ENCODE peak calls at places on chromosomes 3 and 15, in six cellular contexts. B is stomach; G is fibroblast of lung; W is naive thymus-derived CD4-positive, alpha-beta T cell; T is brain microvascular endothelial cell; K is cardiac muscle cell. Y is an unnamed sample.
A peak's percentile ranks its signal among the peaks of the same experiment; 100 is the strongest.

GRCh38 chr3:4978966-4979400 is 254 bp upstream of the BHLHE40 start:
- DNase-seq in B (peak; percentile 94), G (peak; percentile 96), W (peak; percentile 96), T (peak; percentile 99), K (peak; percentile 92), Y (peak; percentile 93)

GRCh38 chr3:23249961-23250360 is 46.8 kb downstream of the UBE2E2 start:
- DNase-seq in B (no peak), G (no peak), W (no peak), T (no peak), K (no peak), Y (no peak)

GRCh38 chr15:42494998-42495360 is 455 bp upstream of the SNAP23 start:
- DNase-seq in B (peak; percentile 47), G (peak; percentile 63), W (no peak), T (peak; percentile 58), K (no peak), Y (no peak)

GRCh38 chr3:12237912-12238650 is 50.8 kb upstream of the PPARG start:
- DNase-seq in B (no peak), G (no peak), W (no peak), T (peak; percentile 54), K (no peak), Y (no peak)

GRCh38 chr15:74312445-74313007 is 54.9 kb downstream of the CYP11A1 start:
- DNase-seq in B (no peak), G (no peak), W (no peak), T (no peak), K (no peak), Y (no peak)

GRCh38 chr3:179304605-179305004 is 18.2 kb upstream of the ZNF639 start:
- DNase-seq in B (no peak), G (no peak), W (no peak), T (no peak), K (no peak), Y (no peak)

GRCh38 chr15:66025972-66026371 is 156.7 kb downstream of the RAB11A start:
- DNase-seq in B (no peak), G (no peak), W (no peak), T (no peak), K (no peak), Y (no peak)

GRCh38 chr15:83943043-83943442 is 289.1 kb downstream of the ADAMTSL3 start:
- DNase-seq in B (no peak), G (no peak), W (no peak), T (no peak), K (no peak), Y (no peak)

GRCh38 chr3:71581981-71582611 is 1.4 kb downstream of the FOXP1 start:
- DNase-seq in B (peak; percentile 53), G (no peak), W (peak; percentile 51), T (no peak), K (peak; percentile 86), Y (no peak)

GRCh38 chr3:51988286-51989146 is 5.2 kb downstream of the ACY1 start:
- DNase-seq in B (no peak), G (no peak), W (no peak), T (no peak), K (no peak), Y (no peak)

GRCh38 chr3:138371070-138371950 is 22.9 kb downstream of the MRAS start:
- DNase-seq in B (no peak), G (no peak), W (no peak), T (no peak), K (no peak), Y (no peak)

GRCh38 chr3:100158877-100159563 is 44.7 kb upstream of the FILIP1L start:
- DNase-seq in B (no peak), G (peak; percentile 16), W (no peak), T (no peak), K (no peak), Y (peak; percentile 63)
- H3K4me3 ChIP-seq in B (no peak overlapping the region), G (no peak overlapping the region), W (no peak overlapping the region), T (no peak overlapping the region), K (no peak overlapping the region), Y (no peak overlapping the region)

GRCh38 chr3:166634091-166634746 is 745.9 kb downstream of the ZBBX start:
- DNase-seq in B (no peak), G (no peak), W (no peak), T (no peak), K (no peak), Y (no peak)

DNA sequence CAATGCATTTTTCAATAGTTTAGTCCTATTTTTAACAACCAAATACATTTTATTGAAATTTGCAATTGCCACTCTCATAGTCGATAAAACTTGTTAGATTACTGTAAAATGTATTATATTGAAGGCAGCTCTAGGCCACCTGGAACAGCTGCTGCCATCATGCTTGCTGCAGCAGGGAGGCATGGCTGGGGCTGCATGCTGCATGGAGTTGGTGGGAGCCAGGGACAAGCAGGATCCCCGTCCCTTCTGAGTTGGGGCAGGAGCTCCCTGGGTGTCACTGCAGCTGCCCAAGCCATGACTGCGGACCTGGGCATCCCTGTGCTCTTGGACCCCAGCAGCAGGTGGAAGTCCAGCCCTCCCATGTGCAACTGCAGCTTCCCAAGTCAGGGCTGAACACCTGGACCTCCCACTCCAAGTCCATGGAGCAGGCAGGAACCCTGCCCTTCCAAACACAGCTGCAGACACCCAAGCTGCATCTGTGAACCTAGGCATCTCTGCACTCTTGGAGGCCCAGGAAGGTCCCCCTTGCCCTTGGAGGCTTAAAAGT is 742.0 kb downstream of the ZBBX start:
- DNase-seq in B (no peak), G (no peak), W (no peak), T (no peak), K (no peak), Y (no peak)
- H3K4me3 ChIP-seq in B (no peak overlapping the region), G (no peak overlapping the region), W (no peak overlapping the region), T (no peak overlapping the region), K (no peak overlapping the region), Y (no peak overlapping the region)

GRCh38 chr3:171967137-171967783 is 72.1 kb upstream of the FNDC3B start:
- DNase-seq in B (no peak), G (peak; percentile 93), W (no peak), T (peak; percentile 64), K (no peak), Y (peak; percentile 88)

GRCh38 chr3:171965088-171965712 is 74.2 kb upstream of the FNDC3B start:
- DNase-seq in B (no peak), G (no peak), W (no peak), T (no peak), K (no peak), Y (no peak)

GRCh38 chr3:171963546-171963945 is 75.8 kb upstream of the FNDC3B start:
- DNase-seq in B (no peak), G (no peak), W (no peak), T (no peak), K (no peak), Y (no peak)

GRCh38 chr3:171967932-171968678 is 71.3 kb upstream of the FNDC3B start:
- DNase-seq in B (no peak), G (peak; percentile 82), W (no peak), T (peak; percentile 91), K (no peak), Y (no peak)

DNA sequence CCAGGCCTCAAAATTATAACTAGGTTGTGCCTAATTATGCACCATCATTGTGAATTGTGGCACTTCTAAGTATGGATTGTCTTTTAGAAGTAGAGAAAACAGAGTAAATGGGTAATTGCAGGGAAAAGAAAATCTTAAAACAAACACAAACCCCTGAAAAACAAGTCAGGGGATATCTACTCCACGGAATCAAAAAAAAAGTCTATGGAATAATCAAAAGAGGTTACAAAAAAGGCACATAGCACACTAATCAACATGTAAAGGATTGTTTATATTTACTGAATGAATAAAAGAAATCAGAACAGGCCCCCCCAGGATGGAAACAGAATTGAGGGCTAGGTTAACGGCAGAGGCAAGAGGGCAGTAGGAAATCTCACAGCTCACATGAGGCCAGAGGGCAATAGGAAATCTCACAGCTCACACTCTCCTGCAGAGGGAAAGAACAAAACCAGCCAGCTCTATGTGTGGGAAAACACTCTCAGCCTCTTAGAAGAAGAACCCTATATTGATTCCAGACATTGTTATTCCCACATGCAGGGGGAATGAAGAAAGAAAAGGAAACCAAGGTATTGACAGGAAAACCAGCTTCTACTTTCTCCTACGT is 72.7 kb upstream of the FNDC3B start:
- DNase-seq in B (no peak), G (no peak), W (no peak), T (no peak), K (no peak), Y (no peak)
- H3K4me3 ChIP-seq in B (no peak overlapping the region), G (no peak overlapping the region), W (no peak overlapping the region), T (no peak overlapping the region), K (no peak overlapping the region), Y (no peak overlapping the region)

GRCh38 chr3:17217588-17217987 is 332.8 kb downstream of the PLCL2 start:
- DNase-seq in B (no peak), G (no peak), W (no peak), T (no peak), K (no peak), Y (no peak)

GRCh38 chr3:17207979-17208378 is 323.2 kb downstream of the PLCL2 start:
- DNase-seq in B (no peak), G (no peak), W (no peak), T (no peak), K (no peak), Y (no peak)

GRCh38 chr3:17218587-17218986 is 333.8 kb downstream of the PLCL2 start:
- DNase-seq in B (no peak), G (no peak), W (no peak), T (no peak), K (no peak), Y (no peak)

DNA sequence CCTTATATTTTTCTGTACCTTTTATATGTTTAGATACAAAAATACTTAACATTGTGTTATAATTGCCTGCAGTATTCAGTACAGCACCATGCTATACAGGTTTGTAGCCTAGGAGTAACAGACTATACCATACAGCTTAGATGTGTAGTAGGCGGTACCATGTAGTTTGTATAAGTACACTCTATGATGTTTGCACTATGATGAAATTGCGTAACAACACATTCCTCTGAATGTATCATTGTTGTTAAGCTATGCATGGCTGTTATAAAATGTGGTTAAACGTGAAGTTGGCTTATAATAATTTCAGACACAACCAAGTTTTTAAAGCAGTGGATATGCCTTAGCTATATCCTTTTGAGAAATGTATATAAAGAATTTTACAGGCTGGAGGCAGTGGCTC is 328.3 kb downstream of the PLCL2 start:
- DNase-seq in B (no peak), G (peak; percentile 52), W (no peak), T (no peak), K (no peak), Y (no peak)
- H3K4me3 ChIP-seq in B (no peak overlapping the region), G (no peak overlapping the region), W (no peak overlapping the region), T (no peak overlapping the region), K (no peak overlapping the region), Y (no peak overlapping the region)

GRCh38 chr3:27729325-27729724 is 7.2 kb upstream of the EOMES start:
- DNase-seq in B (no peak), G (no peak), W (no peak), T (no peak), K (no peak), Y (no peak)

GRCh38 chr3:27726240-27726639 is 4.1 kb upstream of the EOMES start:
- DNase-seq in B (no peak), G (no peak), W (no peak), T (no peak), K (no peak), Y (no peak)

GRCh38 chr3:27730774-27731659 is 8.9 kb upstream of the EOMES start:
- DNase-seq in B (no peak), G (no peak), W (no peak), T (no peak), K (no peak), Y (no peak)

GRCh38 chr3:27728195-27729087 is 6.3 kb upstream of the EOMES start:
- DNase-seq in B (no peak), G (no peak), W (no peak), T (no peak), K (peak; percentile 45), Y (no peak)

GRCh38 chr3:27729748-27730611 is 7.9 kb upstream of the EOMES start:
- DNase-seq in B (no peak), G (no peak), W (no peak), T (no peak), K (peak; percentile 20), Y (no peak)
- H3K4me3 ChIP-seq in B (no peak overlapping the region), G (no peak overlapping the region), W (peak overlapping the region; percentile 18), T (no peak overlapping the region), K (peak overlapping the region; percentile 12), Y (no peak overlapping the region)